ENCODE peak calls at places on chromosome 3, in eight cellular contexts. T, F, C, Z, S, H, A and B are unnamed samples.

GRCh38 chr3:24508423-24508839 is 13.8 kb upstream of the THRB start:
- DNase-seq in H (no peak), A (no peak), F (no peak), Z (no peak), C (peak; percentile 50), S (no peak), T (no peak), B (no peak)

GRCh38 chr3:142849148-142849547 is 39.7 kb downstream of the PCOLCE2 start:
- DNase-seq in Z (no peak), T (no peak), F (no peak), S (no peak), A (no peak), H (no peak), C (no peak), B (no peak)

GRCh38 chr3:195764961-195765706 is 44.4 kb downstream of the MUC20 start:
- DNase-seq in C (no peak), T (no peak), S (no peak), Z (no peak), A (no peak), F (no peak), H (no peak), B (no peak)

GRCh38 chr3:140499114-140499757 is 178.6 kb upstream of the TRIM42 start:
- DNase-seq in H (peak; percentile 22), Z (no peak), T (no peak), A (no peak), F (no peak), C (no peak), S (no peak), B (no peak)

GRCh38 chr3:22039156-22039555 is 288.1 kb upstream of the ZNF385D start:
- DNase-seq in H (no peak), F (no peak), T (no peak), Z (no peak), S (no peak), C (no peak), A (no peak), B (no peak)

GRCh38 chr3:52811452-52812011 is 16.9 kb downstream of the ITIH3 start:
- DNase-seq in Z (no peak), S (no peak), T (no peak), F (no peak), A (no peak), C (no peak), H (no peak), B (no peak)

GRCh38 chr3:34504755-34505154 is 706.3 kb downstream of the PDCD6IP start:
- DNase-seq in H (peak; percentile 10), A (no peak), T (no peak), F (no peak), C (no peak), Z (no peak), S (no peak), B (no peak)

GRCh38 chr3:19934098-19934566 is at the start of gene EFHB:
- DNase-seq in H (peak; percentile 46), C (no peak), Z (peak; percentile 70), A (peak; percentile 69), T (no peak), F (no peak), S (peak; percentile 62), B (no peak)